ENCODE peak calls at places on chromosomes 6 and 20, in nine cellular contexts. One of them, this sample, is unnamed.

GRCh38 chr6:167311286-167311685 is 13.6 kb upstream of the TTLL2 start:
- DNase-seq in activated gamma-delta T cell treated with Interleukin-2 at 50 U/mL for 16 hours: no peak
- DNase-seq in HEK293T: no peak
- DNase-seq in EL: no peak
- DNase-seq in HL-60: no peak
- DNase-seq in endothelial cell: no peak
- DNase-seq in germinal center: no peak
- DNase-seq in naive thymus-derived CD8-positive, alpha-beta T cell: no peak
- DNase-seq in stimulated activated CD4-positive, alpha-beta T cell treated with anti-CD3 and anti-CD28 coated beads, Interleukin-12 subunit alpha, Interleukin-12 subunit beta, amount 100 ng/mL, for 24 hours: no peak
- DNase-seq in this sample: peak; percentile 3

GRCh38 chr6:24524801-24525200 is 30.0 kb downstream of the ALDH5A1 start:
- DNase-seq in activated gamma-delta T cell treated with Interleukin-2 at 50 U/mL for 16 hours: no peak
- DNase-seq in HEK293T: peak; percentile 42
- DNase-seq in EL: peak; percentile 47
- DNase-seq in HL-60: peak; percentile 11
- DNase-seq in endothelial cell: peak; percentile 35
- DNase-seq in germinal center: peak; percentile 38
- DNase-seq in naive thymus-derived CD8-positive, alpha-beta T cell: peak; percentile 9
- DNase-seq in stimulated activated CD4-positive, alpha-beta T cell treated with anti-CD3 and anti-CD28 coated beads, Interleukin-12 subunit alpha, Interleukin-12 subunit beta, amount 100 ng/mL, for 24 hours: no peak
- DNase-seq in this sample: no peak

GRCh38 chr6:33237731-33238130 is 29.4 kb downstream of the RING1 start:
- DNase-seq in activated gamma-delta T cell treated with Interleukin-2 at 50 U/mL for 16 hours: no peak
- DNase-seq in HEK293T: no peak
- DNase-seq in EL: no peak
- DNase-seq in HL-60: no peak
- DNase-seq in endothelial cell: no peak
- DNase-seq in germinal center: no peak
- DNase-seq in naive thymus-derived CD8-positive, alpha-beta T cell: no peak
- DNase-seq in stimulated activated CD4-positive, alpha-beta T cell treated with anti-CD3 and anti-CD28 coated beads, Interleukin-12 subunit alpha, Interleukin-12 subunit beta, amount 100 ng/mL, for 24 hours: no peak
- DNase-seq in this sample: no peak

GRCh38 chr6:138372711-138373463 is 4.8 kb upstream of the SMIM28 start:
- DNase-seq in activated gamma-delta T cell treated with Interleukin-2 at 50 U/mL for 16 hours: no peak
- DNase-seq in HEK293T: no peak
- DNase-seq in EL: no peak
- DNase-seq in HL-60: no peak
- DNase-seq in endothelial cell: no peak
- DNase-seq in germinal center: no peak
- DNase-seq in naive thymus-derived CD8-positive, alpha-beta T cell: no peak
- DNase-seq in stimulated activated CD4-positive, alpha-beta T cell treated with anti-CD3 and anti-CD28 coated beads, Interleukin-12 subunit alpha, Interleukin-12 subunit beta, amount 100 ng/mL, for 24 hours: no peak
- DNase-seq in this sample: no peak

GRCh38 chr6:34104628-34105027 is 41.3 kb downstream of the GRM4 start:
- DNase-seq in activated gamma-delta T cell treated with Interleukin-2 at 50 U/mL for 16 hours: no peak
- DNase-seq in HEK293T: no peak
- DNase-seq in EL: no peak
- DNase-seq in HL-60: no peak
- DNase-seq in endothelial cell: no peak
- DNase-seq in germinal center: no peak
- DNase-seq in naive thymus-derived CD8-positive, alpha-beta T cell: no peak
- DNase-seq in stimulated activated CD4-positive, alpha-beta T cell treated with anti-CD3 and anti-CD28 coated beads, Interleukin-12 subunit alpha, Interleukin-12 subunit beta, amount 100 ng/mL, for 24 hours: no peak
- DNase-seq in this sample: no peak

GRCh38 chr6:15420959-15421438 is 175.1 kb downstream of the JARID2 start:
- DNase-seq in activated gamma-delta T cell treated with Interleukin-2 at 50 U/mL for 16 hours: no peak
- DNase-seq in HEK293T: no peak
- DNase-seq in EL: no peak
- DNase-seq in HL-60: no peak
- DNase-seq in endothelial cell: no peak
- DNase-seq in germinal center: peak; percentile 50
- DNase-seq in naive thymus-derived CD8-positive, alpha-beta T cell: no peak
- DNase-seq in stimulated activated CD4-positive, alpha-beta T cell treated with anti-CD3 and anti-CD28 coated beads, Interleukin-12 subunit alpha, Interleukin-12 subunit beta, amount 100 ng/mL, for 24 hours: no peak
- DNase-seq in this sample: no peak

GRCh38 chr6:169048185-169048584 is 205.5 kb downstream of the THBS2 start:
- DNase-seq in activated gamma-delta T cell treated with Interleukin-2 at 50 U/mL for 16 hours: no peak
- DNase-seq in HEK293T: no peak
- DNase-seq in EL: no peak
- DNase-seq in HL-60: no peak
- DNase-seq in endothelial cell: no peak
- DNase-seq in germinal center: no peak
- DNase-seq in naive thymus-derived CD8-positive, alpha-beta T cell: no peak
- DNase-seq in stimulated activated CD4-positive, alpha-beta T cell treated with anti-CD3 and anti-CD28 coated beads, Interleukin-12 subunit alpha, Interleukin-12 subunit beta, amount 100 ng/mL, for 24 hours: no peak
- DNase-seq in this sample: no peak

GRCh38 chr20:17822039-17822438 is 122.3 kb downstream of the BANF2 start:
- DNase-seq in activated gamma-delta T cell treated with Interleukin-2 at 50 U/mL for 16 hours: no peak
- DNase-seq in HEK293T: no peak
- DNase-seq in EL: no peak
- DNase-seq in HL-60: no peak
- DNase-seq in endothelial cell: no peak
- DNase-seq in germinal center: no peak
- DNase-seq in naive thymus-derived CD8-positive, alpha-beta T cell: no peak
- DNase-seq in stimulated activated CD4-positive, alpha-beta T cell treated with anti-CD3 and anti-CD28 coated beads, Interleukin-12 subunit alpha, Interleukin-12 subunit beta, amount 100 ng/mL, for 24 hours: no peak
- DNase-seq in this sample: no peak

GRCh38 chr20:59996112-59996511 is 37.9 kb downstream of the CDH26 start:
- DNase-seq in activated gamma-delta T cell treated with Interleukin-2 at 50 U/mL for 16 hours: no peak
- DNase-seq in HEK293T: no peak
- DNase-seq in EL: no peak
- DNase-seq in HL-60: no peak
- DNase-seq in endothelial cell: no peak
- DNase-seq in germinal center: no peak
- DNase-seq in naive thymus-derived CD8-positive, alpha-beta T cell: no peak
- DNase-seq in stimulated activated CD4-positive, alpha-beta T cell treated with anti-CD3 and anti-CD28 coated beads, Interleukin-12 subunit alpha, Interleukin-12 subunit beta, amount 100 ng/mL, for 24 hours: no peak
- DNase-seq in this sample: no peak

GRCh38 chr6:151285121-151285520 is 45.4 kb downstream of the AKAP12 start:
- DNase-seq in activated gamma-delta T cell treated with Interleukin-2 at 50 U/mL for 16 hours: no peak
- DNase-seq in HEK293T: no peak
- DNase-seq in EL: peak; percentile 29
- DNase-seq in HL-60: no peak
- DNase-seq in endothelial cell: no peak
- DNase-seq in germinal center: no peak
- DNase-seq in naive thymus-derived CD8-positive, alpha-beta T cell: no peak
- DNase-seq in stimulated activated CD4-positive, alpha-beta T cell treated with anti-CD3 and anti-CD28 coated beads, Interleukin-12 subunit alpha, Interleukin-12 subunit beta, amount 100 ng/mL, for 24 hours: no peak
- DNase-seq in this sample: no peak

GRCh38 chr20:38201356-38201755 is 36.3 kb upstream of the TGM2 start:
- DNase-seq in activated gamma-delta T cell treated with Interleukin-2 at 50 U/mL for 16 hours: no peak
- DNase-seq in HEK293T: no peak
- DNase-seq in EL: peak; percentile 90
- DNase-seq in HL-60: no peak
- DNase-seq in endothelial cell: no peak
- DNase-seq in germinal center: no peak
- DNase-seq in naive thymus-derived CD8-positive, alpha-beta T cell: no peak
- DNase-seq in stimulated activated CD4-positive, alpha-beta T cell treated with anti-CD3 and anti-CD28 coated beads, Interleukin-12 subunit alpha, Interleukin-12 subunit beta, amount 100 ng/mL, for 24 hours: no peak
- DNase-seq in this sample: no peak

GRCh38 chr6:155171109-155171746 is 92.6 kb upstream of the CLDN20 start:
- DNase-seq in activated gamma-delta T cell treated with Interleukin-2 at 50 U/mL for 16 hours: peak; percentile 58
- DNase-seq in HEK293T: no peak
- DNase-seq in EL: peak; percentile 93
- DNase-seq in HL-60: no peak
- DNase-seq in endothelial cell: no peak
- DNase-seq in germinal center: peak; percentile 46
- DNase-seq in naive thymus-derived CD8-positive, alpha-beta T cell: no peak
- DNase-seq in stimulated activated CD4-positive, alpha-beta T cell treated with anti-CD3 and anti-CD28 coated beads, Interleukin-12 subunit alpha, Interleukin-12 subunit beta, amount 100 ng/mL, for 24 hours: peak; percentile 80
- DNase-seq in this sample: peak; percentile 5

GRCh38 chr6:139587469-139587868 is 213.0 kb upstream of the CITED2 start:
- DNase-seq in activated gamma-delta T cell treated with Interleukin-2 at 50 U/mL for 16 hours: no peak
- DNase-seq in HEK293T: no peak
- DNase-seq in EL: peak; percentile 98
- DNase-seq in HL-60: no peak
- DNase-seq in endothelial cell: no peak
- DNase-seq in germinal center: no peak
- DNase-seq in naive thymus-derived CD8-positive, alpha-beta T cell: no peak
- DNase-seq in stimulated activated CD4-positive, alpha-beta T cell treated with anti-CD3 and anti-CD28 coated beads, Interleukin-12 subunit alpha, Interleukin-12 subunit beta, amount 100 ng/mL, for 24 hours: no peak
- DNase-seq in this sample: no peak

GRCh38 chr20:34993941-34994508 is 38.4 kb downstream of the MYH7B start:
- DNase-seq in activated gamma-delta T cell treated with Interleukin-2 at 50 U/mL for 16 hours: no peak
- DNase-seq in HEK293T: no peak
- DNase-seq in EL: no peak
- DNase-seq in HL-60: no peak
- DNase-seq in endothelial cell: no peak
- DNase-seq in germinal center: no peak
- DNase-seq in naive thymus-derived CD8-positive, alpha-beta T cell: no peak
- DNase-seq in stimulated activated CD4-positive, alpha-beta T cell treated with anti-CD3 and anti-CD28 coated beads, Interleukin-12 subunit alpha, Interleukin-12 subunit beta, amount 100 ng/mL, for 24 hours: no peak
- DNase-seq in this sample: no peak

GRCh38 chr6:107068691-107069630 is 41.0 kb downstream of the MTRES1 start:
- DNase-seq in activated gamma-delta T cell treated with Interleukin-2 at 50 U/mL for 16 hours: no peak
- DNase-seq in HEK293T: no peak
- DNase-seq in EL: no peak
- DNase-seq in HL-60: no peak
- DNase-seq in endothelial cell: no peak
- DNase-seq in germinal center: no peak
- DNase-seq in naive thymus-derived CD8-positive, alpha-beta T cell: no peak
- DNase-seq in stimulated activated CD4-positive, alpha-beta T cell treated with anti-CD3 and anti-CD28 coated beads, Interleukin-12 subunit alpha, Interleukin-12 subunit beta, amount 100 ng/mL, for 24 hours: no peak
- DNase-seq in this sample: no peak

GRCh38 chr6:35280903-35281302 is 16.7 kb upstream of the DEF6 start:
- DNase-seq in activated gamma-delta T cell treated with Interleukin-2 at 50 U/mL for 16 hours: no peak
- DNase-seq in HEK293T: peak; percentile 53
- DNase-seq in EL: no peak
- DNase-seq in HL-60: no peak
- DNase-seq in endothelial cell: no peak
- DNase-seq in germinal center: no peak
- DNase-seq in naive thymus-derived CD8-positive, alpha-beta T cell: no peak
- DNase-seq in stimulated activated CD4-positive, alpha-beta T cell treated with anti-CD3 and anti-CD28 coated beads, Interleukin-12 subunit alpha, Interleukin-12 subunit beta, amount 100 ng/mL, for 24 hours: no peak
- DNase-seq in this sample: no peak

GRCh38 chr20:25125636-25126035 is 43.7 kb upstream of the VSX1 start:
- DNase-seq in activated gamma-delta T cell treated with Interleukin-2 at 50 U/mL for 16 hours: no peak
- DNase-seq in HEK293T: no peak
- DNase-seq in EL: no peak
- DNase-seq in HL-60: no peak
- DNase-seq in endothelial cell: no peak
- DNase-seq in germinal center: no peak
- DNase-seq in naive thymus-derived CD8-positive, alpha-beta T cell: no peak
- DNase-seq in stimulated activated CD4-positive, alpha-beta T cell treated with anti-CD3 and anti-CD28 coated beads, Interleukin-12 subunit alpha, Interleukin-12 subunit beta, amount 100 ng/mL, for 24 hours: no peak
- DNase-seq in this sample: no peak

GRCh38 chr20:653110-653589 is at the start of gene SRXN1:
- DNase-seq in activated gamma-delta T cell treated with Interleukin-2 at 50 U/mL for 16 hours: peak; percentile 78
- DNase-seq in HEK293T: peak; percentile 87
- DNase-seq in EL: peak; percentile 94
- DNase-seq in HL-60: peak; percentile 86
- DNase-seq in endothelial cell: peak; percentile 87
- DNase-seq in germinal center: peak; percentile 78
- DNase-seq in naive thymus-derived CD8-positive, alpha-beta T cell: peak; percentile 59
- DNase-seq in stimulated activated CD4-positive, alpha-beta T cell treated with anti-CD3 and anti-CD28 coated beads, Interleukin-12 subunit alpha, Interleukin-12 subunit beta, amount 100 ng/mL, for 24 hours: peak; percentile 75
- DNase-seq in this sample: peak; percentile 67

GRCh38 chr6:34344314-34344713 is 48.2 kb downstream of the NUDT3 start:
- DNase-seq in activated gamma-delta T cell treated with Interleukin-2 at 50 U/mL for 16 hours: no peak
- DNase-seq in HEK293T: no peak
- DNase-seq in EL: no peak
- DNase-seq in HL-60: no peak
- DNase-seq in endothelial cell: no peak
- DNase-seq in germinal center: no peak
- DNase-seq in naive thymus-derived CD8-positive, alpha-beta T cell: no peak
- DNase-seq in stimulated activated CD4-positive, alpha-beta T cell treated with anti-CD3 and anti-CD28 coated beads, Interleukin-12 subunit alpha, Interleukin-12 subunit beta, amount 100 ng/mL, for 24 hours: no peak
- DNase-seq in this sample: no peak

GRCh38 chr6:42877695-42878094 is 1.7 kb upstream of the RPL7L1 start:
- DNase-seq in activated gamma-delta T cell treated with Interleukin-2 at 50 U/mL for 16 hours: no peak
- DNase-seq in HEK293T: no peak
- DNase-seq in EL: no peak
- DNase-seq in HL-60: no peak
- DNase-seq in endothelial cell: no peak
- DNase-seq in germinal center: no peak
- DNase-seq in naive thymus-derived CD8-positive, alpha-beta T cell: no peak
- DNase-seq in stimulated activated CD4-positive, alpha-beta T cell treated with anti-CD3 and anti-CD28 coated beads, Interleukin-12 subunit alpha, Interleukin-12 subunit beta, amount 100 ng/mL, for 24 hours: no peak
- DNase-seq in this sample: no peak

GRCh38 chr6:16759646-16760535 is 1.4 kb downstream of the ATXN1 start:
- DNase-seq in activated gamma-delta T cell treated with Interleukin-2 at 50 U/mL for 16 hours: peak; percentile 66
- DNase-seq in HEK293T: peak; percentile 26
- DNase-seq in EL: peak; percentile 88
- DNase-seq in HL-60: no peak
- DNase-seq in endothelial cell: peak; percentile 82
- DNase-seq in germinal center: peak; percentile 61
- DNase-seq in naive thymus-derived CD8-positive, alpha-beta T cell: peak; percentile 68
- DNase-seq in stimulated activated CD4-positive, alpha-beta T cell treated with anti-CD3 and anti-CD28 coated beads, Interleukin-12 subunit alpha, Interleukin-12 subunit beta, amount 100 ng/mL, for 24 hours: peak; percentile 59
- DNase-seq in this sample: peak; percentile 78

GRCh38 chr6:154604120-154604519 is 93.6 kb upstream of the CNKSR3 start:
- DNase-seq in activated gamma-delta T cell treated with Interleukin-2 at 50 U/mL for 16 hours: no peak
- DNase-seq in HEK293T: no peak
- DNase-seq in EL: no peak
- DNase-seq in HL-60: no peak
- DNase-seq in endothelial cell: no peak
- DNase-seq in germinal center: no peak
- DNase-seq in naive thymus-derived CD8-positive, alpha-beta T cell: no peak
- DNase-seq in stimulated activated CD4-positive, alpha-beta T cell treated with anti-CD3 and anti-CD28 coated beads, Interleukin-12 subunit alpha, Interleukin-12 subunit beta, amount 100 ng/mL, for 24 hours: no peak
- DNase-seq in this sample: no peak

GRCh38 chr6:136035378-136036070 is 184.0 kb downstream of the PDE7B start:
- DNase-seq in activated gamma-delta T cell treated with Interleukin-2 at 50 U/mL for 16 hours: no peak
- DNase-seq in HEK293T: no peak
- DNase-seq in EL: peak; percentile 36
- DNase-seq in HL-60: peak; percentile 41
- DNase-seq in endothelial cell: no peak
- DNase-seq in germinal center: no peak
- DNase-seq in naive thymus-derived CD8-positive, alpha-beta T cell: no peak
- DNase-seq in stimulated activated CD4-positive, alpha-beta T cell treated with anti-CD3 and anti-CD28 coated beads, Interleukin-12 subunit alpha, Interleukin-12 subunit beta, amount 100 ng/mL, for 24 hours: no peak
- DNase-seq in this sample: no peak

GRCh38 chr6:160667854-160668481 is 3.9 kb upstream of the LPA start:
- DNase-seq in activated gamma-delta T cell treated with Interleukin-2 at 50 U/mL for 16 hours: no peak
- DNase-seq in HEK293T: peak; percentile 63
- DNase-seq in EL: no peak
- DNase-seq in HL-60: peak; percentile 2
- DNase-seq in endothelial cell: peak; percentile 26
- DNase-seq in germinal center: peak; percentile 50
- DNase-seq in naive thymus-derived CD8-positive, alpha-beta T cell: no peak
- DNase-seq in stimulated activated CD4-positive, alpha-beta T cell treated with anti-CD3 and anti-CD28 coated beads, Interleukin-12 subunit alpha, Interleukin-12 subunit beta, amount 100 ng/mL, for 24 hours: no peak
- DNase-seq in this sample: no peak

GRCh38 chr6:30481213-30481964 is 7.9 kb upstream of the HLA-E start:
- DNase-seq in activated gamma-delta T cell treated with Interleukin-2 at 50 U/mL for 16 hours: no peak
- DNase-seq in HEK293T: no peak
- DNase-seq in EL: no peak
- DNase-seq in HL-60: no peak
- DNase-seq in endothelial cell: no peak
- DNase-seq in germinal center: no peak
- DNase-seq in naive thymus-derived CD8-positive, alpha-beta T cell: peak; percentile 24
- DNase-seq in stimulated activated CD4-positive, alpha-beta T cell treated with anti-CD3 and anti-CD28 coated beads, Interleukin-12 subunit alpha, Interleukin-12 subunit beta, amount 100 ng/mL, for 24 hours: no peak
- DNase-seq in this sample: no peak

GRCh38 chr6:111758608-111759293 is 114.5 kb downstream of the FYN start:
- DNase-seq in activated gamma-delta T cell treated with Interleukin-2 at 50 U/mL for 16 hours: peak; percentile 27
- DNase-seq in HEK293T: no peak
- DNase-seq in EL: no peak
- DNase-seq in HL-60: no peak
- DNase-seq in endothelial cell: no peak
- DNase-seq in germinal center: no peak
- DNase-seq in naive thymus-derived CD8-positive, alpha-beta T cell: no peak
- DNase-seq in stimulated activated CD4-positive, alpha-beta T cell treated with anti-CD3 and anti-CD28 coated beads, Interleukin-12 subunit alpha, Interleukin-12 subunit beta, amount 100 ng/mL, for 24 hours: no peak
- DNase-seq in this sample: no peak

This sample was measured in hippocampal formation.